ENCODE peak calls at places on chromosomes 3 and 15, in seven cellular contexts. One of them, this sample, is unnamed.

GRCh38 chr15:47293763-47294162 is 423.5 kb upstream of the SEMA6D start:
- DNase-seq in SK-N-SH: no peak
- DNase-seq in K562: no peak
- DNase-seq in HCT116: no peak
- DNase-seq in GM12878: no peak
- DNase-seq in H1: no peak
- DNase-seq in HepG2: no peak
- DNase-seq in this sample: peak

GRCh38 chr15:70653426-70653825 is 109.9 kb downstream of the UACA start:
- DNase-seq in HepG2: peak
- DNase-seq in SK-N-SH: no peak
- DNase-seq in HCT116: no peak
- DNase-seq in K562: no peak
- DNase-seq in H1: no peak
- DNase-seq in GM12878: no peak
- DNase-seq in this sample: no peak

GRCh38 chr3:23696842-23697241 is 108.9 kb upstream of the UBE2E1 start:
- DNase-seq in SK-N-SH: no peak
- DNase-seq in HepG2: no peak
- DNase-seq in H1: no peak
- DNase-seq in GM12878: no peak
- DNase-seq in K562: no peak
- DNase-seq in HCT116: no peak
- DNase-seq in this sample: no peak

GRCh38 chr3:98482717-98483482 is 14.6 kb upstream of the OR5K2 start:
- DNase-seq in SK-N-SH: no peak
- DNase-seq in H1: no peak
- DNase-seq in GM12878: no peak
- DNase-seq in HepG2: no peak
- DNase-seq in K562: peak
- DNase-seq in HCT116: peak
- DNase-seq in this sample: peak

GRCh38 chr3:192482391-192482790 is 244.9 kb downstream of the FGF12 start:
- DNase-seq in H1: no peak
- DNase-seq in K562: no peak
- DNase-seq in HepG2: no peak
- DNase-seq in HCT116: no peak
- DNase-seq in SK-N-SH: no peak
- DNase-seq in GM12878: no peak
- DNase-seq in this sample: no peak

GRCh38 chr3:59981377-59981776 is 931.6 kb upstream of the CFAP20DC start:
- DNase-seq in H1: no peak
- DNase-seq in SK-N-SH: no peak
- DNase-seq in GM12878: no peak
- DNase-seq in K562: no peak
- DNase-seq in HCT116: no peak
- DNase-seq in HepG2: no peak
- DNase-seq in this sample: peak

GRCh38 chr3:144187531-144188230 is 216.1 kb downstream of the DIPK2A start:
- DNase-seq in HepG2: no peak
- DNase-seq in H1: no peak
- DNase-seq in HCT116: no peak
- DNase-seq in GM12878: no peak
- DNase-seq in K562: no peak
- DNase-seq in SK-N-SH: no peak
- DNase-seq in this sample: no peak

GRCh38 chr15:84819291-84819768 is 2.2 kb downstream of the ALPK3 start:
- DNase-seq in HepG2: peak
- DNase-seq in K562: peak
- DNase-seq in H1: no peak
- DNase-seq in SK-N-SH: peak
- DNase-seq in HCT116: no peak
- DNase-seq in GM12878: no peak
- DNase-seq in this sample: no peak

GRCh38 chr3:132556467-132557159 is 40.5 kb upstream of the ACKR4 start:
- DNase-seq in SK-N-SH: no peak
- DNase-seq in H1: no peak
- DNase-seq in HepG2: no peak
- DNase-seq in GM12878: no peak
- DNase-seq in K562: peak
- DNase-seq in HCT116: no peak
- DNase-seq in this sample: no peak

GRCh38 chr3:170421147-170421641 is 2.5 kb downstream of the CLDN11 start:
- DNase-seq in HCT116: no peak
- DNase-seq in SK-N-SH: peak
- DNase-seq in H1: no peak
- DNase-seq in K562: no peak
- DNase-seq in HepG2: peak
- DNase-seq in GM12878: no peak
- DNase-seq in this sample: no peak

GRCh38 chr3:55490194-55490913 is 3.2 kb upstream of the WNT5A start:
- DNase-seq in SK-N-SH: no peak
- DNase-seq in H1: no peak
- DNase-seq in K562: no peak
- DNase-seq in HepG2: no peak
- DNase-seq in HCT116: no peak
- DNase-seq in GM12878: no peak
- DNase-seq in this sample: no peak

GRCh38 chr3:23183114-23183513 is 20.0 kb upstream of the UBE2E2 start:
- DNase-seq in HCT116: no peak
- DNase-seq in H1: no peak
- DNase-seq in SK-N-SH: no peak
- DNase-seq in GM12878: no peak
- DNase-seq in HepG2: no peak
- DNase-seq in K562: no peak
- DNase-seq in this sample: no peak

GRCh38 chr3:172102883-172103310 is 63.5 kb downstream of the FNDC3B start:
- DNase-seq in SK-N-SH: no peak
- DNase-seq in GM12878: no peak
- DNase-seq in HepG2: peak
- DNase-seq in K562: no peak
- DNase-seq in HCT116: no peak
- DNase-seq in H1: no peak
- DNase-seq in this sample: no peak

GRCh38 chr15:40217166-40217785 is 21.6 kb upstream of the PAK6 start:
- DNase-seq in SK-N-SH: peak
- DNase-seq in K562: peak
- DNase-seq in HCT116: peak
- DNase-seq in GM12878: peak
- DNase-seq in H1: no peak
- DNase-seq in HepG2: peak
- DNase-seq in this sample: peak

GRCh38 chr15:101051291-101052030 is 132.3 kb downstream of the LRRK1 start:
- DNase-seq in HepG2: no peak
- DNase-seq in K562: no peak
- DNase-seq in H1: no peak
- DNase-seq in GM12878: no peak
- DNase-seq in HCT116: no peak
- DNase-seq in SK-N-SH: peak
- DNase-seq in this sample: no peak

GRCh38 chr3:36991923-36992805 is 767 bp downstream of the EPM2AIP1 start:
- DNase-seq in GM12878: no peak
- DNase-seq in HCT116: no peak
- DNase-seq in H1: no peak
- DNase-seq in HepG2: peak
- DNase-seq in SK-N-SH: no peak
- DNase-seq in K562: peak
- DNase-seq in this sample: no peak

GRCh38 chr3:27935492-27935891 is 213.4 kb upstream of the EOMES start:
- DNase-seq in H1: no peak
- DNase-seq in SK-N-SH: no peak
- DNase-seq in HCT116: no peak
- DNase-seq in HepG2: no peak
- DNase-seq in K562: no peak
- DNase-seq in GM12878: no peak
- DNase-seq in this sample: no peak

GRCh38 chr3:63753567-63753966 is 65.5 kb upstream of the C3orf49 start:
- DNase-seq in K562: peak
- DNase-seq in HepG2: peak
- DNase-seq in GM12878: no peak
- DNase-seq in HCT116: no peak
- DNase-seq in SK-N-SH: no peak
- DNase-seq in H1: no peak
- DNase-seq in this sample: peak

GRCh38 chr15:66780172-66780972 is 78.3 kb downstream of the SMAD6 start:
- DNase-seq in HCT116: no peak
- DNase-seq in H1: no peak
- DNase-seq in GM12878: no peak
- DNase-seq in SK-N-SH: no peak
- DNase-seq in K562: no peak
- DNase-seq in HepG2: no peak
- DNase-seq in this sample: no peak

GRCh38 chr3:39254806-39255449 is 24.9 kb downstream of the CX3CR1 start:
- DNase-seq in HepG2: no peak
- DNase-seq in H1: no peak
- DNase-seq in SK-N-SH: no peak
- DNase-seq in HCT116: no peak
- DNase-seq in K562: no peak
- DNase-seq in GM12878: no peak
- DNase-seq in this sample: no peak

GRCh38 chr15:29854413-29854812 is 32.1 kb upstream of the TJP1 start:
- DNase-seq in GM12878: no peak
- DNase-seq in HepG2: no peak
- DNase-seq in HCT116: no peak
- DNase-seq in H1: no peak
- DNase-seq in SK-N-SH: no peak
- DNase-seq in K562: no peak
- DNase-seq in this sample: no peak

GRCh38 chr3:192914873-192915272 is 2.8 kb downstream of the MB21D2 start:
- DNase-seq in K562: no peak
- DNase-seq in HepG2: no peak
- DNase-seq in GM12878: no peak
- DNase-seq in H1: no peak
- DNase-seq in HCT116: no peak
- DNase-seq in SK-N-SH: no peak
- DNase-seq in this sample: no peak

GRCh38 chr3:100268986-100269385 is 8.2 kb downstream of the TBC1D23 start:
- DNase-seq in HCT116: no peak
- DNase-seq in HepG2: no peak
- DNase-seq in SK-N-SH: no peak
- DNase-seq in GM12878: no peak
- DNase-seq in H1: no peak
- DNase-seq in K562: no peak
- DNase-seq in this sample: no peak
- TF ChIP-seq JUND in HCT116: no peak
- TF ChIP-seq JUND in HepG2: no peak
- TF ChIP-seq JUND in SK-N-SH: no peak
- TF ChIP-seq JUND in GM12878: no peak
- TF ChIP-seq JUND in H1: no peak
- TF ChIP-seq JUND in K562: no peak
- TF ChIP-seq JUND in this sample: no peak

DNA sequence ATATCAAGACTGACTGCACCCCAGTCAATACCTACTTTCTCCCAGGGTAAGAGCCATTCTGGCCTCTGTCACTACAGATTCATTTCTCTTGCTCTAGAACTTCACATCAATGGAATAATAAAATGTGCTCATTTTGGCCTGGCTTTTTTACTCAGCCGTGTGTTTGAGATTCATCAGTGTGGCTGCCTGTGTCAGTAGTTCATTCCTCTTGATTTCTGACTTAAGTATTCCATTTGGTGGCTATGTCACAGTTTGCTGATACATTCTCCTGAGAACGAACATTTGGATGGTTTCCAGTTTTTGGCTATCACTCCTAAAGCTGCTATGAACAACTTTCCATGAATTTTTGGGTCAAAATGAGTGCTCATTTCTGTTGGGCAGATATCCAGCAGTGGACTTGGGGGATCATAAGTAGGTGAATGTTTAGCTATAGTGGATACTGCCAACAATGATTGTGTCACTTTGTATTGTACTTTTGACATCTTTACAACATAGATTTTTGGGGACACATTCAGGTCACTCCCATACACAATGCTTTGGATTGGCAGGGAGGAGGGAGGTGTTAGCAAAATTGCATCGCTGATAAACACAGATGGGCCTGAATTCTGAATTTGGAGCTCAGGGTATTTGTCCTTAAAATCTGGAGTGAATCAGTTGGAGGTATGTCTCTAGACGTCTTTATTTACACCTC is 19.8 kb upstream of the FAM107A start:
- DNase-seq in H1: no peak
- DNase-seq in GM12878: no peak
- DNase-seq in SK-N-SH: no peak
- DNase-seq in HCT116: no peak
- DNase-seq in K562: no peak
- DNase-seq in HepG2: no peak
- DNase-seq in this sample: no peak
- TF ChIP-seq JUND in H1: no peak
- TF ChIP-seq JUND in GM12878: no peak
- TF ChIP-seq JUND in SK-N-SH: no peak
- TF ChIP-seq JUND in HCT116: no peak
- TF ChIP-seq JUND in K562: no peak
- TF ChIP-seq JUND in HepG2: no peak
- TF ChIP-seq JUND in this sample: no peak

DNA sequence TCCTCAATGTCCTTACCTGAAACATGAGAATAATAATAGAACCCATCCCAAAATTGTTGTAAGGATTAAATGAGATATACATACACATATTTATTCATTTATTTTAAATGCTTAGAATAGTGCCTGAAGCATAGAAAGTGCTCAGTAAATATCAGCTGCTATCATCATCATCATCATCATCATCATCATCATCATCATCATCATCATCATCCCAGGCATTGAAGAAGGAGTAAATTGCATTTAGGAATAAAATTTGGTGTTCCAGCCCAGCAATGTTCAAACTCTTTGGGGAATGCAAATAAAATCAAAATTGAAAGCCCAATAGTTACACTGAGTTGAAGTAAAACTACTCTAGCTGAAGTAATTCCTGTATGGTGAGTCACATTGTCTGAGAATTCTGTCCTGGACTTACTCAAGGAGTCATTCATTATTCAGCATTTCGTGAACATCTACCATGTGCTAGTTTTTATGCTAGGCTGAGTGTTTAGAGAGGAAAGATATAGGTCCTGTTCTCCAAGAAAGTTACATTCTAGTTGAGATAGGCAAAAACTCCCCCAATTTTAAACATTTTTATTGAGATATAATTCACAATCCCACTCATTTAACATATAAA is 107.4 kb downstream of the FRMD5 start:
- DNase-seq in SK-N-SH: no peak
- DNase-seq in HCT116: peak
- DNase-seq in K562: no peak
- DNase-seq in HepG2: no peak
- DNase-seq in GM12878: no peak
- DNase-seq in H1: no peak
- DNase-seq in this sample: no peak
- TF ChIP-seq JUND in SK-N-SH: peak
- TF ChIP-seq JUND in HCT116: peak
- TF ChIP-seq JUND in K562: no peak
- TF ChIP-seq JUND in HepG2: no peak
- TF ChIP-seq JUND in GM12878: no peak
- TF ChIP-seq JUND in H1: no peak
- TF ChIP-seq JUND in this sample: no peak

DNA sequence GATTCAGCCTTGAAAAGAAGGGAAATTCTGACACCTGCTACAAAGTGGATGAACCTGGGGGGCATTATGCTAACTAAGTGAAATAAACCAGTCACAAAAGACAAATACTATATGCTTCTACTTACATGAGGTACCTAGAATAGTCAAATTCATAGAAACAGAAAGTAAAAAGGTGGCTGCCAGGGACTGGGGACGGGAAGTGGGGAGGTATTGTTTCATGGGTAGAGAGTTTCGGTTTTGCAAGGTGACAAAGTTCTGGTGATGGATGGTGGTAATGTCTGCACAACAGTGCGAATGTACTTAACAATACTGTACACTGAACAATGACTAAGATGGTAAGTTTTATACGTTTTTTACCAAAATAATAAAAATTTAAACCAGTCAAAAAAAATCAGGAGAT is 4.8 kb downstream of the IDH2 start:
- DNase-seq in HepG2: no peak
- DNase-seq in HCT116: no peak
- DNase-seq in GM12878: peak
- DNase-seq in K562: no peak
- DNase-seq in H1: no peak
- DNase-seq in SK-N-SH: no peak
- DNase-seq in this sample: no peak
- TF ChIP-seq JUND in HepG2: no peak
- TF ChIP-seq JUND in HCT116: no peak
- TF ChIP-seq JUND in GM12878: no peak
- TF ChIP-seq JUND in K562: no peak
- TF ChIP-seq JUND in H1: no peak
- TF ChIP-seq JUND in SK-N-SH: no peak
- TF ChIP-seq JUND in this sample: no peak